ENCODE peak calls at places on chromosomes 1 and 21, in ten cellular contexts. One of them, this sample, is unnamed.

GRCh38 chr21:36734367-36735200 is 35.7 kb downstream of the SIM2 start:
- DNase-seq in activated effector memory CD4-positive, alpha-beta T cell treated with Interleukin-2 at 50 U/mL for 16 hours: no peak
- DNase-seq in G401: no peak
- DNase-seq in lower lobe of right lung: no peak
- DNase-seq in EL: no peak
- DNase-seq in choroid plexus epithelial cell: no peak
- DNase-seq in glomerular endothelial cell: no peak
- DNase-seq in stimulated activated CD8-positive, alpha-beta memory T cell treated with anti-CD3 and anti-CD28 coated beads, Interleukin-15, amount 100 ng/mL, for 48 hours: no peak
- DNase-seq in GM20000: no peak
- DNase-seq in WTC11: no peak
- DNase-seq in this sample: no peak

GRCh38 chr1:212721388-212722247 is 22.0 kb upstream of the BATF3 start:
- DNase-seq in activated effector memory CD4-positive, alpha-beta T cell treated with Interleukin-2 at 50 U/mL for 16 hours: no peak
- DNase-seq in G401: no peak
- DNase-seq in lower lobe of right lung: no peak
- DNase-seq in EL: peak; percentile 84
- DNase-seq in choroid plexus epithelial cell: peak; percentile 60
- DNase-seq in glomerular endothelial cell: no peak
- DNase-seq in stimulated activated CD8-positive, alpha-beta memory T cell treated with anti-CD3 and anti-CD28 coated beads, Interleukin-15, amount 100 ng/mL, for 48 hours: no peak
- DNase-seq in GM20000: no peak
- DNase-seq in WTC11: no peak
- DNase-seq in this sample: peak; percentile 67

GRCh38 chr1:206471415-206471801 is 1.1 kb downstream of the IKBKE start:
- DNase-seq in activated effector memory CD4-positive, alpha-beta T cell treated with Interleukin-2 at 50 U/mL for 16 hours: no peak
- DNase-seq in G401: no peak
- DNase-seq in lower lobe of right lung: no peak
- DNase-seq in EL: no peak
- DNase-seq in choroid plexus epithelial cell: no peak
- DNase-seq in glomerular endothelial cell: no peak
- DNase-seq in stimulated activated CD8-positive, alpha-beta memory T cell treated with anti-CD3 and anti-CD28 coated beads, Interleukin-15, amount 100 ng/mL, for 48 hours: no peak
- DNase-seq in GM20000: peak; percentile 48
- DNase-seq in WTC11: no peak
- DNase-seq in this sample: no peak

GRCh38 chr1:245153081-245153644 is 1.6 kb upstream of the KIF26B start:
- DNase-seq in activated effector memory CD4-positive, alpha-beta T cell treated with Interleukin-2 at 50 U/mL for 16 hours: peak; percentile 40
- DNase-seq in G401: peak; percentile 92
- DNase-seq in lower lobe of right lung: peak; percentile 57
- DNase-seq in EL: peak; percentile 72
- DNase-seq in choroid plexus epithelial cell: peak; percentile 88
- DNase-seq in glomerular endothelial cell: peak; percentile 51
- DNase-seq in stimulated activated CD8-positive, alpha-beta memory T cell treated with anti-CD3 and anti-CD28 coated beads, Interleukin-15, amount 100 ng/mL, for 48 hours: peak; percentile 50
- DNase-seq in GM20000: peak; percentile 84
- DNase-seq in WTC11: peak; percentile 74
- DNase-seq in this sample: peak; percentile 68

GRCh38 chr21:34967509-34968289 is 81.4 kb downstream of the RUNX1 start:
- DNase-seq in activated effector memory CD4-positive, alpha-beta T cell treated with Interleukin-2 at 50 U/mL for 16 hours: no peak
- DNase-seq in G401: peak; percentile 20
- DNase-seq in lower lobe of right lung: no peak
- DNase-seq in EL: peak; percentile 38
- DNase-seq in choroid plexus epithelial cell: no peak
- DNase-seq in glomerular endothelial cell: no peak
- DNase-seq in stimulated activated CD8-positive, alpha-beta memory T cell treated with anti-CD3 and anti-CD28 coated beads, Interleukin-15, amount 100 ng/mL, for 48 hours: no peak
- DNase-seq in GM20000: no peak
- DNase-seq in WTC11: no peak
- DNase-seq in this sample: no peak

GRCh38 chr1:183164963-183165362 is 21.1 kb upstream of the LAMC2 start:
- DNase-seq in activated effector memory CD4-positive, alpha-beta T cell treated with Interleukin-2 at 50 U/mL for 16 hours: no peak
- DNase-seq in G401: no peak
- DNase-seq in lower lobe of right lung: no peak
- DNase-seq in EL: no peak
- DNase-seq in choroid plexus epithelial cell: no peak
- DNase-seq in glomerular endothelial cell: no peak
- DNase-seq in stimulated activated CD8-positive, alpha-beta memory T cell treated with anti-CD3 and anti-CD28 coated beads, Interleukin-15, amount 100 ng/mL, for 48 hours: no peak
- DNase-seq in GM20000: no peak
- DNase-seq in WTC11: no peak
- DNase-seq in this sample: no peak

GRCh38 chr1:151502859-151503509 is 8.2 kb upstream of the CGN start:
- DNase-seq in activated effector memory CD4-positive, alpha-beta T cell treated with Interleukin-2 at 50 U/mL for 16 hours: no peak
- DNase-seq in G401: no peak
- DNase-seq in lower lobe of right lung: no peak
- DNase-seq in EL: no peak
- DNase-seq in choroid plexus epithelial cell: no peak
- DNase-seq in glomerular endothelial cell: no peak
- DNase-seq in stimulated activated CD8-positive, alpha-beta memory T cell treated with anti-CD3 and anti-CD28 coated beads, Interleukin-15, amount 100 ng/mL, for 48 hours: no peak
- DNase-seq in GM20000: no peak
- DNase-seq in WTC11: no peak
- DNase-seq in this sample: no peak

GRCh38 chr21:41112740-41113692 is 54.9 kb upstream of the BACE2 start:
- DNase-seq in activated effector memory CD4-positive, alpha-beta T cell treated with Interleukin-2 at 50 U/mL for 16 hours: no peak
- DNase-seq in G401: peak; percentile 3
- DNase-seq in lower lobe of right lung: no peak
- DNase-seq in EL: peak; percentile 97
- DNase-seq in choroid plexus epithelial cell: peak; percentile 67
- DNase-seq in glomerular endothelial cell: peak; percentile 5
- DNase-seq in stimulated activated CD8-positive, alpha-beta memory T cell treated with anti-CD3 and anti-CD28 coated beads, Interleukin-15, amount 100 ng/mL, for 48 hours: no peak
- DNase-seq in GM20000: no peak
- DNase-seq in WTC11: no peak
- DNase-seq in this sample: peak; percentile 99

GRCh38 chr21:28805885-28806284 is 186.8 kb downstream of the LTN1 start:
- DNase-seq in activated effector memory CD4-positive, alpha-beta T cell treated with Interleukin-2 at 50 U/mL for 16 hours: no peak
- DNase-seq in G401: no peak
- DNase-seq in lower lobe of right lung: no peak
- DNase-seq in EL: peak; percentile 83
- DNase-seq in choroid plexus epithelial cell: peak; percentile 73
- DNase-seq in glomerular endothelial cell: peak; percentile 69
- DNase-seq in stimulated activated CD8-positive, alpha-beta memory T cell treated with anti-CD3 and anti-CD28 coated beads, Interleukin-15, amount 100 ng/mL, for 48 hours: no peak
- DNase-seq in GM20000: no peak
- DNase-seq in WTC11: no peak
- DNase-seq in this sample: peak; percentile 82

GRCh38 chr1:204367193-204367858 is 7.6 kb upstream of the PLEKHA6 start:
- DNase-seq in activated effector memory CD4-positive, alpha-beta T cell treated with Interleukin-2 at 50 U/mL for 16 hours: no peak
- DNase-seq in G401: no peak
- DNase-seq in lower lobe of right lung: no peak
- DNase-seq in EL: no peak
- DNase-seq in choroid plexus epithelial cell: no peak
- DNase-seq in glomerular endothelial cell: no peak
- DNase-seq in stimulated activated CD8-positive, alpha-beta memory T cell treated with anti-CD3 and anti-CD28 coated beads, Interleukin-15, amount 100 ng/mL, for 48 hours: no peak
- DNase-seq in GM20000: no peak
- DNase-seq in WTC11: no peak
- DNase-seq in this sample: no peak

GRCh38 chr1:207031632-207032258 is 811 bp downstream of the C1orf116 start:
- DNase-seq in activated effector memory CD4-positive, alpha-beta T cell treated with Interleukin-2 at 50 U/mL for 16 hours: no peak
- DNase-seq in G401: no peak
- DNase-seq in lower lobe of right lung: no peak
- DNase-seq in EL: no peak
- DNase-seq in choroid plexus epithelial cell: no peak
- DNase-seq in glomerular endothelial cell: no peak
- DNase-seq in stimulated activated CD8-positive, alpha-beta memory T cell treated with anti-CD3 and anti-CD28 coated beads, Interleukin-15, amount 100 ng/mL, for 48 hours: no peak
- DNase-seq in GM20000: no peak
- DNase-seq in WTC11: no peak
- DNase-seq in this sample: no peak

GRCh38 chr1:181971424-181971823 is 90.1 kb downstream of the ZNF648 start:
- DNase-seq in activated effector memory CD4-positive, alpha-beta T cell treated with Interleukin-2 at 50 U/mL for 16 hours: no peak
- DNase-seq in G401: no peak
- DNase-seq in lower lobe of right lung: no peak
- DNase-seq in EL: no peak
- DNase-seq in choroid plexus epithelial cell: no peak
- DNase-seq in glomerular endothelial cell: no peak
- DNase-seq in stimulated activated CD8-positive, alpha-beta memory T cell treated with anti-CD3 and anti-CD28 coated beads, Interleukin-15, amount 100 ng/mL, for 48 hours: no peak
- DNase-seq in GM20000: no peak
- DNase-seq in WTC11: no peak
- DNase-seq in this sample: no peak

GRCh38 chr1:18814340-18815202 is 44.9 kb downstream of the TAS1R2 start:
- DNase-seq in activated effector memory CD4-positive, alpha-beta T cell treated with Interleukin-2 at 50 U/mL for 16 hours: no peak
- DNase-seq in G401: no peak
- DNase-seq in lower lobe of right lung: no peak
- DNase-seq in EL: no peak
- DNase-seq in choroid plexus epithelial cell: no peak
- DNase-seq in glomerular endothelial cell: no peak
- DNase-seq in stimulated activated CD8-positive, alpha-beta memory T cell treated with anti-CD3 and anti-CD28 coated beads, Interleukin-15, amount 100 ng/mL, for 48 hours: no peak
- DNase-seq in GM20000: no peak
- DNase-seq in WTC11: peak; percentile 26
- DNase-seq in this sample: peak; percentile 6

GRCh38 chr1:24621121-24621520 is 22.0 kb upstream of the SRRM1 start:
- DNase-seq in activated effector memory CD4-positive, alpha-beta T cell treated with Interleukin-2 at 50 U/mL for 16 hours: no peak
- DNase-seq in G401: no peak
- DNase-seq in lower lobe of right lung: no peak
- DNase-seq in EL: peak; percentile 33
- DNase-seq in choroid plexus epithelial cell: peak; percentile 15
- DNase-seq in glomerular endothelial cell: no peak
- DNase-seq in stimulated activated CD8-positive, alpha-beta memory T cell treated with anti-CD3 and anti-CD28 coated beads, Interleukin-15, amount 100 ng/mL, for 48 hours: no peak
- DNase-seq in GM20000: no peak
- DNase-seq in WTC11: no peak
- DNase-seq in this sample: no peak

GRCh38 chr1:9238550-9238949 is 4.0 kb downstream of the H6PD start:
- DNase-seq in activated effector memory CD4-positive, alpha-beta T cell treated with Interleukin-2 at 50 U/mL for 16 hours: no peak
- DNase-seq in G401: no peak
- DNase-seq in lower lobe of right lung: no peak
- DNase-seq in EL: no peak
- DNase-seq in choroid plexus epithelial cell: peak; percentile 75
- DNase-seq in glomerular endothelial cell: no peak
- DNase-seq in stimulated activated CD8-positive, alpha-beta memory T cell treated with anti-CD3 and anti-CD28 coated beads, Interleukin-15, amount 100 ng/mL, for 48 hours: no peak
- DNase-seq in GM20000: no peak
- DNase-seq in WTC11: no peak
- DNase-seq in this sample: no peak

GRCh38 chr1:212699104-212699838 is 369 bp downstream of the BATF3 start:
- DNase-seq in activated effector memory CD4-positive, alpha-beta T cell treated with Interleukin-2 at 50 U/mL for 16 hours: peak; percentile 28
- DNase-seq in G401: no peak
- DNase-seq in lower lobe of right lung: peak; percentile 74
- DNase-seq in EL: peak; percentile 68
- DNase-seq in choroid plexus epithelial cell: peak; percentile 21
- DNase-seq in glomerular endothelial cell: no peak
- DNase-seq in stimulated activated CD8-positive, alpha-beta memory T cell treated with anti-CD3 and anti-CD28 coated beads, Interleukin-15, amount 100 ng/mL, for 48 hours: peak; percentile 68
- DNase-seq in GM20000: peak; percentile 82
- DNase-seq in WTC11: peak; percentile 76
- DNase-seq in this sample: peak; percentile 25

GRCh38 chr21:36788116-36788515 is 89.2 kb downstream of the SIM2 start:
- DNase-seq in activated effector memory CD4-positive, alpha-beta T cell treated with Interleukin-2 at 50 U/mL for 16 hours: no peak
- DNase-seq in G401: no peak
- DNase-seq in lower lobe of right lung: peak; percentile 52
- DNase-seq in EL: peak; percentile 39
- DNase-seq in choroid plexus epithelial cell: no peak
- DNase-seq in glomerular endothelial cell: no peak
- DNase-seq in stimulated activated CD8-positive, alpha-beta memory T cell treated with anti-CD3 and anti-CD28 coated beads, Interleukin-15, amount 100 ng/mL, for 48 hours: no peak
- DNase-seq in GM20000: no peak
- DNase-seq in WTC11: no peak
- DNase-seq in this sample: no peak

GRCh38 chr1:5752715-5753330 is 239.4 kb downstream of the NPHP4 start:
- DNase-seq in activated effector memory CD4-positive, alpha-beta T cell treated with Interleukin-2 at 50 U/mL for 16 hours: no peak
- DNase-seq in G401: no peak
- DNase-seq in lower lobe of right lung: no peak
- DNase-seq in EL: no peak
- DNase-seq in choroid plexus epithelial cell: no peak
- DNase-seq in glomerular endothelial cell: no peak
- DNase-seq in stimulated activated CD8-positive, alpha-beta memory T cell treated with anti-CD3 and anti-CD28 coated beads, Interleukin-15, amount 100 ng/mL, for 48 hours: no peak
- DNase-seq in GM20000: no peak
- DNase-seq in WTC11: no peak
- DNase-seq in this sample: no peak

GRCh38 chr1:114009393-114009792 is 30.1 kb downstream of the OLFML3 start:
- DNase-seq in activated effector memory CD4-positive, alpha-beta T cell treated with Interleukin-2 at 50 U/mL for 16 hours: no peak
- DNase-seq in G401: no peak
- DNase-seq in lower lobe of right lung: no peak
- DNase-seq in EL: peak; percentile 71
- DNase-seq in choroid plexus epithelial cell: peak; percentile 87
- DNase-seq in glomerular endothelial cell: no peak
- DNase-seq in stimulated activated CD8-positive, alpha-beta memory T cell treated with anti-CD3 and anti-CD28 coated beads, Interleukin-15, amount 100 ng/mL, for 48 hours: no peak
- DNase-seq in GM20000: no peak
- DNase-seq in WTC11: no peak
- DNase-seq in this sample: peak; percentile 61

GRCh38 chr1:222641269-222641948 is 23.5 kb downstream of the MIA3 start:
- DNase-seq in activated effector memory CD4-positive, alpha-beta T cell treated with Interleukin-2 at 50 U/mL for 16 hours: no peak
- DNase-seq in G401: no peak
- DNase-seq in lower lobe of right lung: no peak
- DNase-seq in EL: no peak
- DNase-seq in choroid plexus epithelial cell: no peak
- DNase-seq in glomerular endothelial cell: no peak
- DNase-seq in stimulated activated CD8-positive, alpha-beta memory T cell treated with anti-CD3 and anti-CD28 coated beads, Interleukin-15, amount 100 ng/mL, for 48 hours: no peak
- DNase-seq in GM20000: no peak
- DNase-seq in WTC11: no peak
- DNase-seq in this sample: no peak

GRCh38 chr1:41639332-41639936 is 155.0 kb upstream of the EDN2 start:
- DNase-seq in activated effector memory CD4-positive, alpha-beta T cell treated with Interleukin-2 at 50 U/mL for 16 hours: no peak
- DNase-seq in G401: no peak
- DNase-seq in lower lobe of right lung: no peak
- DNase-seq in EL: peak; percentile 78
- DNase-seq in choroid plexus epithelial cell: peak; percentile 70
- DNase-seq in glomerular endothelial cell: no peak
- DNase-seq in stimulated activated CD8-positive, alpha-beta memory T cell treated with anti-CD3 and anti-CD28 coated beads, Interleukin-15, amount 100 ng/mL, for 48 hours: peak; percentile 71
- DNase-seq in GM20000: peak; percentile 63
- DNase-seq in WTC11: no peak
- DNase-seq in this sample: peak; percentile 63

GRCh38 chr1:82052563-82052962 is 251.8 kb downstream of the ADGRL2 start:
- DNase-seq in activated effector memory CD4-positive, alpha-beta T cell treated with Interleukin-2 at 50 U/mL for 16 hours: no peak
- DNase-seq in G401: no peak
- DNase-seq in lower lobe of right lung: no peak
- DNase-seq in EL: no peak
- DNase-seq in choroid plexus epithelial cell: no peak
- DNase-seq in glomerular endothelial cell: no peak
- DNase-seq in stimulated activated CD8-positive, alpha-beta memory T cell treated with anti-CD3 and anti-CD28 coated beads, Interleukin-15, amount 100 ng/mL, for 48 hours: no peak
- DNase-seq in GM20000: no peak
- DNase-seq in WTC11: no peak
- DNase-seq in this sample: no peak

GRCh38 chr1:153190373-153190772 is 12.9 kb upstream of the LELP1 start:
- DNase-seq in activated effector memory CD4-positive, alpha-beta T cell treated with Interleukin-2 at 50 U/mL for 16 hours: no peak
- DNase-seq in G401: no peak
- DNase-seq in lower lobe of right lung: no peak
- DNase-seq in EL: no peak
- DNase-seq in choroid plexus epithelial cell: no peak
- DNase-seq in glomerular endothelial cell: no peak
- DNase-seq in stimulated activated CD8-positive, alpha-beta memory T cell treated with anti-CD3 and anti-CD28 coated beads, Interleukin-15, amount 100 ng/mL, for 48 hours: no peak
- DNase-seq in GM20000: peak; percentile 8
- DNase-seq in WTC11: no peak
- DNase-seq in this sample: no peak

GRCh38 chr1:23594927-23595353 is 35.6 kb upstream of the ID3 start:
- DNase-seq in activated effector memory CD4-positive, alpha-beta T cell treated with Interleukin-2 at 50 U/mL for 16 hours: no peak
- DNase-seq in G401: no peak
- DNase-seq in lower lobe of right lung: no peak
- DNase-seq in EL: no peak
- DNase-seq in choroid plexus epithelial cell: no peak
- DNase-seq in glomerular endothelial cell: no peak
- DNase-seq in stimulated activated CD8-positive, alpha-beta memory T cell treated with anti-CD3 and anti-CD28 coated beads, Interleukin-15, amount 100 ng/mL, for 48 hours: no peak
- DNase-seq in GM20000: no peak
- DNase-seq in WTC11: no peak
- DNase-seq in this sample: no peak

GRCh38 chr1:9634582-9634981 is 16.9 kb upstream of the PIK3CD start:
- DNase-seq in activated effector memory CD4-positive, alpha-beta T cell treated with Interleukin-2 at 50 U/mL for 16 hours: no peak
- DNase-seq in G401: no peak
- DNase-seq in lower lobe of right lung: no peak
- DNase-seq in EL: no peak
- DNase-seq in choroid plexus epithelial cell: no peak
- DNase-seq in glomerular endothelial cell: no peak
- DNase-seq in stimulated activated CD8-positive, alpha-beta memory T cell treated with anti-CD3 and anti-CD28 coated beads, Interleukin-15, amount 100 ng/mL, for 48 hours: no peak
- DNase-seq in GM20000: no peak
- DNase-seq in WTC11: no peak
- DNase-seq in this sample: no peak

GRCh38 chr1:240173836-240174235 is 82.2 kb downstream of the FMN2 start:
- DNase-seq in activated effector memory CD4-positive, alpha-beta T cell treated with Interleukin-2 at 50 U/mL for 16 hours: no peak
- DNase-seq in G401: no peak
- DNase-seq in lower lobe of right lung: no peak
- DNase-seq in EL: peak; percentile 33
- DNase-seq in choroid plexus epithelial cell: no peak
- DNase-seq in glomerular endothelial cell: no peak
- DNase-seq in stimulated activated CD8-positive, alpha-beta memory T cell treated with anti-CD3 and anti-CD28 coated beads, Interleukin-15, amount 100 ng/mL, for 48 hours: no peak
- DNase-seq in GM20000: no peak
- DNase-seq in WTC11: no peak
- DNase-seq in this sample: no peak

GRCh38 chr1:9852410-9853301 is 28.9 kb upstream of the CLSTN1 start:
- DNase-seq in activated effector memory CD4-positive, alpha-beta T cell treated with Interleukin-2 at 50 U/mL for 16 hours: no peak
- DNase-seq in G401: peak; percentile 97
- DNase-seq in lower lobe of right lung: no peak
- DNase-seq in EL: peak; percentile 77
- DNase-seq in choroid plexus epithelial cell: peak; percentile 92
- DNase-seq in glomerular endothelial cell: no peak
- DNase-seq in stimulated activated CD8-positive, alpha-beta memory T cell treated with anti-CD3 and anti-CD28 coated beads, Interleukin-15, amount 100 ng/mL, for 48 hours: no peak
- DNase-seq in GM20000: no peak
- DNase-seq in WTC11: no peak
- DNase-seq in this sample: peak; percentile 74

GRCh38 chr1:2314297-2314802 is 77.0 kb downstream of the MORN1 start:
- DNase-seq in activated effector memory CD4-positive, alpha-beta T cell treated with Interleukin-2 at 50 U/mL for 16 hours: no peak
- DNase-seq in G401: peak; percentile 24
- DNase-seq in lower lobe of right lung: peak; percentile 79
- DNase-seq in EL: peak; percentile 72
- DNase-seq in choroid plexus epithelial cell: peak; percentile 43
- DNase-seq in glomerular endothelial cell: no peak
- DNase-seq in stimulated activated CD8-positive, alpha-beta memory T cell treated with anti-CD3 and anti-CD28 coated beads, Interleukin-15, amount 100 ng/mL, for 48 hours: no peak
- DNase-seq in GM20000: no peak
- DNase-seq in WTC11: peak; percentile 84
- DNase-seq in this sample: peak; percentile 55